ENCODE peak calls at places on chromosomes 13 and 19, in eight cellular contexts. Y is NCI-H1092 treated with DMSO at 0.1 percent for 48 hours; X is midbrain; D is T-helper 2 cell; H is fibroblast of the conjunctiva; O is stimulated activated CD4-positive, alpha-beta T cell treated with anti-CD3 and anti-CD28 coated beads, Interleukin-12 subunit alpha, Interleukin-12 subunit beta, amount 100 ng/mL, for 4 hours; C is iris pigment epithelial cell; G is sciatic nerve. A is an unnamed sample.

GRCh38 chr19:31351212-31352193 is 2.3 kb upstream of the TSHZ3 start:
- DNase-seq in D (no peak), C (peak), X (no peak), Y (no peak), G (no peak), H (no peak), O (no peak), A (no peak)

GRCh38 chr19:1967087-1967608 is 26.2 kb downstream of the CSNK1G2 start:
- DNase-seq in X (no peak), H (no peak), Y (no peak), G (no peak), C (no peak), D (no peak), O (no peak), A (no peak)

GRCh38 chr13:21476893-21477472 is 17.9 kb upstream of the ZDHHC20 start:
- DNase-seq in H (peak), Y (peak), C (peak), D (peak), X (peak), O (peak), G (peak), A (peak)

GRCh38 chr13:64154514-64154913 is 2738.9 kb upstream of the PCDH20 start:
- DNase-seq in D (no peak), G (no peak), Y (peak), X (no peak), C (peak), O (no peak), H (peak), A (no peak)

GRCh38 chr13:97429681-97430081 is 4.3 kb upstream of the RAP2A start:
- DNase-seq in X (peak), H (peak), G (no peak), O (no peak), D (no peak), Y (peak), C (peak), A (no peak)

GRCh38 chr19:41323430-41324125 is 13.6 kb downstream of the CCDC97 start:
- DNase-seq in H (peak), Y (no peak), D (no peak), X (no peak), C (peak), G (peak), O (no peak), A (no peak)

GRCh38 chr19:6091771-6092291 is 18.5 kb downstream of the RFX2 start:
- DNase-seq in D (no peak), Y (no peak), O (no peak), G (no peak), X (no peak), C (peak), H (no peak), A (no peak)

GRCh38 chr13:98048263-98048662 is 94.6 kb upstream of the FARP1 start:
- DNase-seq in X (no peak), O (no peak), G (no peak), Y (no peak), D (no peak), H (no peak), C (no peak), A (no peak)

GRCh38 chr13:75129331-75129730 is 352.6 kb downstream of the TBC1D4 start:
- DNase-seq in D (no peak), Y (no peak), H (no peak), O (no peak), G (no peak), X (no peak), C (no peak), A (no peak)

GRCh38 chr19:9786819-9787218 is 18.3 kb upstream of the ZNF846 start:
- DNase-seq in O (no peak), X (no peak), C (no peak), G (no peak), H (no peak), Y (no peak), D (no peak), A (no peak)

GRCh38 chr19:961866-962620 is 22.1 kb upstream of the WDR18 start:
- DNase-seq in C (peak), O (no peak), H (no peak), G (no peak), X (no peak), D (no peak), Y (no peak), A (no peak)

GRCh38 chr13:51004918-51005460 is 95.4 kb downstream of the RNASEH2B start:
- DNase-seq in H (no peak), X (no peak), Y (no peak), D (no peak), C (no peak), G (no peak), O (no peak), A (no peak)

GRCh38 chr13:84946144-84946543 is 853.1 kb downstream of the SLITRK6 start:
- DNase-seq in C (no peak), Y (no peak), D (no peak), O (no peak), H (no peak), X (no peak), G (no peak), A (no peak)

GRCh38 chr19:39359026-39359425 is 16.8 kb downstream of the SAMD4B start:
- DNase-seq in G (no peak), Y (no peak), C (no peak), D (no peak), H (no peak), O (no peak), X (no peak), A (no peak)

GRCh38 chr13:45401306-45401705 is 16.9 kb downstream of the SLC25A30 start:
- DNase-seq in C (no peak), O (no peak), H (no peak), X (no peak), Y (no peak), D (no peak), G (no peak), A (no peak)

GRCh38 chr19:47765522-47766358 is 12.8 kb upstream of the SELENOW start:
- DNase-seq in C (peak), D (peak), H (no peak), Y (peak), G (peak), O (peak), X (peak), A (peak)

GRCh38 chr13:52001120-52001731 is 10.0 kb downstream of the ATP7B start:
- DNase-seq in G (no peak), O (no peak), D (no peak), X (no peak), H (peak), Y (peak), C (peak), A (peak)

GRCh38 chr19:45952691-45953505 is 20.8 kb downstream of the NOVA2 start:
- DNase-seq in H (no peak), O (peak), G (no peak), X (no peak), D (no peak), C (peak), Y (no peak), A (peak)

GRCh38 chr19:11421607-11422098 is 2.5 kb upstream of the RGL3 start:
- DNase-seq in X (no peak), G (no peak), D (peak), Y (no peak), O (peak), C (no peak), H (no peak), A (peak)

GRCh38 chr13:55439450-55439849 is 1701.3 kb upstream of the PRR20A start:
- DNase-seq in D (no peak), X (no peak), Y (peak), O (no peak), H (no peak), C (no peak), G (no peak), A (no peak)

GRCh38 chr19:39398297-39398864 is 7.2 kb downstream of the MED29 start:
- DNase-seq in D (no peak), X (peak), Y (no peak), C (peak), O (peak), H (peak), G (peak), A (no peak)

GRCh38 chr13:73000027-73000674 is 58.7 kb upstream of the KLF5 start:
- DNase-seq in H (peak), Y (peak), O (no peak), X (no peak), G (no peak), D (no peak), C (peak), A (peak)

GRCh38 chr19:34214040-34214439 is 40.3 kb upstream of the GARRE1 start:
- DNase-seq in O (no peak), D (no peak), C (no peak), H (no peak), Y (no peak), G (no peak), X (no peak), A (no peak)

GRCh38 chr19:34428549-34429285 is 536 bp downstream of the UBA2 start:
- DNase-seq in H (no peak), D (peak), X (peak), G (no peak), Y (no peak), C (peak), O (peak), A (no peak)

GRCh38 chr19:43457809-43458208 is 7.6 kb downstream of the LYPD3 start:
- DNase-seq in H (no peak), G (no peak), Y (no peak), O (no peak), C (no peak), X (no peak), D (no peak), A (no peak)

A was measured in NCI-H774.